ENCODE peak calls at places on chromosome 1, in six cellular contexts. D is K562, C is A549, X is H1, M is GM12878, Z is HepG2. S is an unnamed sample.

GRCh38 chr1:201214461-201214860 is 23.8 kb downstream of the IGFN1 start:
- DNase-seq in D (peak; percentile 67), X (no peak), M (no peak), C (peak; percentile 39), Z (no peak), S (no peak)

GRCh38 chr1:22729400-22729773 is 18.7 kb downstream of the EPHB2 start:
- DNase-seq in M (no peak), X (no peak), D (no peak), Z (no peak), C (no peak), S (no peak)

GRCh38 chr1:154386643-154387352 is 18.3 kb upstream of the IL6R start:
- DNase-seq in X (no peak), D (peak; percentile 60), C (no peak), Z (peak; percentile 77), M (no peak), S (no peak)

GRCh38 chr1:157833155-157833554 is 8.5 kb downstream of the CD5L start:
- DNase-seq in Z (no peak), X (no peak), M (no peak), D (no peak), C (no peak), S (no peak)

GRCh38 chr1:172790245-172790644 is 131.3 kb downstream of the FASLG start:
- DNase-seq in M (no peak), D (no peak), C (no peak), Z (no peak), X (no peak), S (no peak)

GRCh38 chr1:3053986-3054385 is 15.0 kb upstream of the PRDM16 start:
- DNase-seq in Z (no peak), M (no peak), C (no peak), D (no peak), X (no peak), S (no peak)

GRCh38 chr1:5508669-5509330 is 483.4 kb downstream of the NPHP4 start:
- DNase-seq in M (no peak), C (no peak), Z (no peak), D (no peak), X (no peak), S (no peak)

GRCh38 chr1:151164732-151165280 is 896 bp downstream of the LYSMD1 start:
- DNase-seq in X (no peak), D (no peak), Z (peak; percentile 25), C (no peak), M (no peak), S (no peak)

GRCh38 chr1:53332188-53332564 is 4.3 kb upstream of the LRP8 start:
- DNase-seq in D (no peak), X (no peak), C (no peak), M (no peak), Z (no peak), S (no peak)

GRCh38 chr1:106113851-106114250 is 942.6 kb upstream of the PRMT6 start:
- DNase-seq in Z (no peak), X (no peak), D (no peak), C (no peak), M (no peak), S (no peak)

GRCh38 chr1:1629430-1630190 is 2.4 kb upstream of the MMP23B start:
- DNase-seq in C (no peak), M (no peak), D (no peak), X (no peak), Z (no peak), S (peak; percentile 42)

GRCh38 chr1:94092210-94092613 is 28.7 kb downstream of the ABCA4 start:
- DNase-seq in M (no peak), Z (no peak), X (no peak), D (no peak), C (no peak), S (peak; percentile 30)

GRCh38 chr1:17577907-17578297 is 38.4 kb downstream of the ARHGEF10L start:
- DNase-seq in Z (no peak), C (no peak), X (no peak), D (no peak), M (no peak), S (no peak)

GRCh38 chr1:17575786-17576584 is 36.5 kb downstream of the ARHGEF10L start:
- DNase-seq in C (no peak), Z (peak; percentile 41), M (no peak), X (no peak), D (no peak), S (no peak)

GRCh38 chr1:17582124-17582768 is 42.7 kb downstream of the ARHGEF10L start:
- DNase-seq in X (no peak), M (no peak), C (no peak), Z (no peak), D (no peak), S (no peak)

GRCh38 chr1:17581389-17582123 is 42.1 kb downstream of the ARHGEF10L start:
- DNase-seq in Z (peak; percentile 95), D (no peak), M (no peak), X (no peak), C (no peak), S (peak; percentile 70)

DNA sequence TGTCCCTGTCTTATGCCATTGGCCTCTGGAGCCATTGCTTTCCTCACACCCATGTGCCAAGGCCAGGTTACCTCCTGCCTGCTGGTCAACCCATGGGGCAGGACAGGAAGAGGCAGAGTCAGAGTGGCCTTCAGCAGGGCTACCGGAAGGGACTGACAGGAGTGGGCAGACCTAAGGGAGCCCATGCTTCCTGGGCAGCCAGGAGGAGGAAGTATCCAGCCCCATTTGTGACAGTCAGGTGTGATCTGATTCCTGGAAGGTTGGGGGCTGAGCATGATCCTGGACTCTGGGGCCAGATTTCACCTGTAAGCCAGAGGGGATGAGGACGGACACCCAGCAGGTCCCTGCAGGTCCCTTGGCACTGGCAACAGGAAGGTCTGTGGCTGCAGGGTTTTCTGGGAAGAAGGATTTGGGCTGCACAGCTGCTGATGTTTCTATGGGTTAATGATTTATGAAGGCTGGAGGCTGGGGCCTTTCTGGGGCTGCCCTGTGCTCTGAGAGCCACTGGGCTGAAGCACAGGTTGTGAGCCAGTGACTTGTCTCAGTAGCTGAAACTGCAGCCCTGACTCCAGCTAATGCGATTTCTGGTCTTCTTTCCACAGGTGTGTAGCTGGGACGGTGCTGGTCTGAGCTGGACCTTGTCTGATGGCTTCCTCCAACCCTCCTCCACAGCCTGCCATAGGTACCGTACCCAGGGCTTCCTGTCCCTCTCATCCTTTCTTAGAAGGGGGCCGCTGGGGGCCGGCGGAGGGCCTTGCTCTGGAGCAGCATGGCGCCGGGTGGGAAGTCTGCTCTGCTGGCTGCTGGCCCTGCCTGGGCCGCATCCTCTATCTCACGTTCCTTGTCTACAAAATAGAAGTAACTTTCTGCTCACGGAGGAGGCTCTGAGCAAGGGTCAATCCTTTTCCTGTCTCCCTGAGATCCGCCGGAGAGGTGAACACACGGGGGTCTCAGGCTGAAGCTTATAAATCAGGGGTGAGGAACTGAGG is 40.7 kb downstream of the ARHGEF10L start:
- DNase-seq in M (no peak), X (no peak), C (peak; percentile 14), Z (peak; percentile 87), D (no peak), S (no peak)
- TF ChIP-seq CHD2 in M (no peak), X (no peak), C (no peak), Z (no peak), D (no peak), S (no peak)

GRCh38 chr1:155648207-155649147 is 38.5 kb downstream of the MSTO1 start:
- DNase-seq in D (no peak), Z (peak; percentile 83), M (no peak), X (peak; percentile 15), C (peak; percentile 87), S (peak; percentile 20)

GRCh38 chr1:155643230-155643629 is 33.2 kb downstream of the MSTO1 start:
- DNase-seq in C (no peak), X (no peak), D (no peak), Z (no peak), M (no peak), S (no peak)

GRCh38 chr1:155645648-155646047 is 35.6 kb downstream of the MSTO1 start:
- DNase-seq in C (no peak), D (no peak), M (no peak), X (no peak), Z (no peak), S (no peak)

GRCh38 chr1:155645024-155645423 is 35.0 kb downstream of the MSTO1 start:
- DNase-seq in Z (no peak), D (no peak), M (no peak), X (no peak), C (no peak), S (no peak)

DNA sequence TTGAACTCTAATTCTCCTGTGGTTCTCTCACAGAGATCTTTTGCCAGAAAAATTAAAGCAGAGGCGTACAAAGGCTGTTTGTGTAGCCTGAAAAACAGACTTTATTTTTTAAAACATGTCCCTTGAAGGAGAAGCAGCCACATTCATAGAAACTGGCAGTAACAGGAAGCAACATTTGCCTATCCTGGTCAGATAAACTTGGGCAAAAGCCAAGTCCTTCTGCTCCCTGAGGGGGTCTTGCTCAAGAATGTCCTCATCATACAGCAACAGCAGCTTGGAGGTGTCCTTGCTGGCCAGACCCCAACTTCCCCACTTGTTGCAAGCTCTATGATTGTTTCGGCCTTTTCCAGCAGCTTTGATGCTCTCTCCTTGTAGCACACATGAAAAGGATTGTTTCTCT is 36.3 kb downstream of the MSTO1 start:
- DNase-seq in M (no peak), D (no peak), C (no peak), Z (no peak), X (no peak), S (no peak)
- TF ChIP-seq USF2 in M (no peak), D (no peak), C (no peak), Z (no peak), X (no peak), S (no peak)

DNA sequence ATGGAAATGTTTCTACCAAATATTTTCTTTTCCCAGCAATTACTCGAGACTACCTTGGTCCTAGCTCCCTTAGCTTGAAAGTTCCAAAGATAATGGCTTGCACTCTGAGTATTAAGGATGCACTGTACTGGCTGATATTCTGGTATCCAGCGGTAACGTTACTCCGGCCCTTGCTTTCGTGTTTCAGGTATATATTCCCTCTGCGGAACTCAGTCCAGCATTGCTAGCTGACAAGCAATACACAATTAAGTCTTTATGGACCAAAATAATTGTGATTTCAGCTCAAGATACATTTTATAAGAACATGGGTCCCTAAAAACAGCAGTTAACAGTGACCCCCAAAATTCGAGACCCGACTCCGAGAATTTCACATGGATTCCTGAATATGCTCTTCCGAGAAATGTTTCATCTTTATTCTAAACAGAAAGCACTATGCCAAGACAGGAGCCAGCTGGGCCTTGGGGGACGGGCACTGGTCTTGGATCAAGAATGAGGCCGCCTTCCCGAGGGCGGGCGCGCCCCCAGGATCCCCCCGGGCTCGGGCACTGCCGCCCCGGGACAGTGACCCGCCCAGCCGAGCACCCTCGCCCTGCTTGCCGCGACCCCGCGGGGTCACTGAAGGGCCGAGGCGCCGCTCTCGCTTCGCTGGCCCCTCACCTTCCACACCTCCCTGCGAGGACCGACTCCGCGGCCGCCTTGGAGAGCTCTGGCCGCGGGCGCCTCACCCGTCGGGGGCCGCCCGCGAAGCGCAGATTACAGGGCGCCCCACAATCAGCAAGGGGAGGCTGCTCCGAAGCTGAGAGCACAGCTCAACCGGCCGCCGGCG is 664 bp downstream of the SCYL3 start:
- DNase-seq in C (peak; percentile 14), D (no peak), X (no peak), Z (no peak), M (no peak), S (no peak)
- TF ChIP-seq CHD2 in C (no peak), D (no peak), X (no peak), Z (no peak), M (no peak), S (no peak)

DNA sequence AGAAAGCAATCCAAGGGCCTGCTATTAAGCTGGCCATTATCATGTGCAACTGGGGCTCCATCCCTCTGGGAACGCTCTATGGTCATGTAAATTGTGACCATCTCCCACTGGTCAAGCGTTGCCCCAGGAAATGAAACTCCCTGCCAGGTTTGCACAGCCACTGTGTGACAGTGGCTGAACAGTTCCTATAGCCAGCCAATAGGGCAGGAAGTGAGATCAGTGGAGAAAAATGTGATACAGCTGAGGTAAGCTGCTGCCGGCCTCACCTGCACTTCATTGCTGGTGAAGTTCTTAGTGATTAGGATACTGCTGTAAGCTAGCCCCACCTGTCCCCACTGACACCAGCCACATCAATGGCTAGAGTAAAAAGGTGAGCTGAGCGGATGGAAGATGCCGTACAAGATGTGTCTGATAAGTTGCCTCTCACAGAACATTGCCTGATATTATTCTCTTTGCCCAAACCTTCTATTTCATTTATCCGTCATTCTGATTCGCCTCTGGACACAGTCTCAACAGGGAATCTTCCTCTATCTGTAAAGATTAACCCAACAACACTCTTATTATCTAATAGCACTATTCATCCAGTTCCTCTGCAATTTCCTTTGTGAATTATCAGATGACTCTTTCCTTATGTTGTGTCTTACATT is 38.4 kb upstream of the CDC42BPA start:
- DNase-seq in X (peak; percentile 92), C (peak; percentile 61), D (peak; percentile 29), M (no peak), Z (peak; percentile 33), S (no peak)
- TF ChIP-seq USF2 in X (no peak), C (no peak), D (no peak), M (no peak), Z (no peak), S (no peak)

S was measured in SK-N-SH.